ENCODE peak calls at places on chromosomes 1 and 21, in four cellular contexts. G is NCI-H2107, B is lower lobe of right lung, U is KG1. P is an unnamed sample.
A peak's percentile ranks its signal among the peaks of the same experiment; 100 is the strongest.

GRCh38 chr1:236576004-236576403 is 28.3 kb downstream of the HEATR1 start:
- DNase-seq in B (no peak), U (no peak), G (no peak), P (no peak)

GRCh38 chr1:152440635-152441471 is 26.8 kb upstream of the CRNN start:
- DNase-seq in U (peak; percentile 37), B (peak; percentile 70), G (peak; percentile 47), P (peak; percentile 38)

GRCh38 chr1:210467440-210468040 is 138.8 kb downstream of the HHAT start:
- DNase-seq in U (no peak), B (no peak), G (no peak), P (no peak)

GRCh38 chr1:17948594-17948993 is 159.0 kb upstream of the IGSF21 start:
- DNase-seq in G (no peak), B (no peak), U (no peak), P (no peak)

GRCh38 chr1:230424440-230425251 is 1.5 kb downstream of the PGBD5 start:
- DNase-seq in U (no peak), B (no peak), G (peak; percentile 28), P (no peak)

GRCh38 chr1:227253065-227253464 is 65.2 kb downstream of the CDC42BPA start:
- DNase-seq in U (no peak), G (no peak), B (no peak), P (no peak)

GRCh38 chr21:42617476-42617875 is 35.9 kb upstream of the PDE9A start:
- DNase-seq in B (no peak), G (no peak), U (no peak), P (no peak)

GRCh38 chr1:21174638-21175323 is 1.9 kb downstream of the EIF4G3 start:
- DNase-seq in B (no peak), U (no peak), G (no peak), P (no peak)

GRCh38 chr1:199002670-199003069 is 363.8 kb downstream of the PTPRC start:
- DNase-seq in B (no peak), U (no peak), G (no peak), P (no peak)

P was measured in GM12878.